ENCODE peak calls at places on chromosomes 11 and 22, in five cellular contexts. M is K562, X is HepG2, V is HCT116, P is GM12878. H is an unnamed sample.

GRCh38 chr11:105456950-105457349 is 152.9 kb upstream of the GRIA4 start:
- DNase-seq in M (peak), X (no peak), V (no peak), P (no peak), H (no peak)

GRCh38 chr11:19848219-19848618 is 135.6 kb downstream of the NAV2 start:
- DNase-seq in M (no peak), X (no peak), V (no peak), P (no peak), H (no peak)

GRCh38 chr11:66854729-66855211 is 2.1 kb upstream of the LRFN4 start:
- DNase-seq in M (no peak), X (no peak), V (no peak), P (no peak), H (no peak)

GRCh38 chr11:27616711-27617110 is 83.5 kb downstream of the BDNF start:
- DNase-seq in M (no peak), X (no peak), V (no peak), P (no peak), H (no peak)

GRCh38 chr11:123183391-123184099 is 11.5 kb downstream of the CLMP start:
- DNase-seq in M (no peak), X (no peak), V (no peak), P (no peak), H (no peak)

GRCh38 chr11:2552202-2552601 is 107.4 kb downstream of the KCNQ1 start:
- DNase-seq in M (no peak), X (no peak), V (no peak), P (no peak), H (no peak)

GRCh38 chr11:44938066-44938691 is 12.5 kb downstream of the TP53I11 start:
- DNase-seq in M (no peak), X (no peak), V (no peak), P (no peak), H (no peak)

GRCh38 chr22:28838971-28839370 is 38.6 kb upstream of the XBP1 start:
- DNase-seq in M (no peak), X (peak), V (no peak), P (no peak), H (no peak)

GRCh38 chr22:24969588-24970301 is 17.2 kb downstream of the KIAA1671 start:
- DNase-seq in M (no peak), X (peak), V (peak), P (no peak), H (peak)

GRCh38 chr22:32341122-32341740 is 16.4 kb upstream of the RFPL3 start:
- DNase-seq in M (no peak), X (no peak), V (no peak), P (no peak), H (no peak)

GRCh38 chr11:45662665-45663485 is 2.5 kb downstream of the CHST1 start:
- DNase-seq in M (peak), X (peak), V (no peak), P (no peak), H (peak)

GRCh38 chr22:46250783-46251125 is 661 bp upstream of the CDPF1 start:
- DNase-seq in M (no peak), X (no peak), V (no peak), P (no peak), H (no peak)

GRCh38 chr11:103659138-103659734 is 377.2 kb upstream of the DDI1 start:
- DNase-seq in M (no peak), X (no peak), V (peak), P (no peak), H (peak)

GRCh38 chr11:105244157-105244820 is 104.7 kb upstream of the CARD18 start:
- DNase-seq in M (no peak), X (no peak), V (peak), P (no peak), H (no peak)

GRCh38 chr11:123577081-123577598 is 77.3 kb downstream of the SCN3B start:
- DNase-seq in M (peak), X (peak), V (peak), P (no peak), H (peak)

GRCh38 chr11:19025799-19026406 is 34.6 kb downstream of the MRGPRX2 start:
- DNase-seq in M (no peak), X (no peak), V (no peak), P (no peak), H (peak)

GRCh38 chr11:38019072-38019775 is 1421.2 kb upstream of the RAG2 start:
- DNase-seq in M (no peak), X (peak), V (no peak), P (no peak), H (no peak)

GRCh38 chr11:43989162-43989961 is 46.9 kb downstream of the C11orf96 start:
- DNase-seq in M (no peak), X (no peak), V (no peak), P (no peak), H (peak)

GRCh38 chr11:76190376-76190775 is 15.9 kb downstream of the WNT11 start:
- DNase-seq in M (no peak), X (no peak), V (no peak), P (no peak), H (peak)

GRCh38 chr22:49564666-49565515 is 262.8 kb downstream of the BRD1 start:
- DNase-seq in M (no peak), X (no peak), V (no peak), P (no peak), H (no peak)

GRCh38 chr22:19848298-19849224 is 6.1 kb downstream of the GNB1L start:
- DNase-seq in M (no peak), X (no peak), V (peak), P (no peak), H (no peak)

GRCh38 chr11:73143126-73143838 is 1.2 kb upstream of the FCHSD2 start:
- DNase-seq in M (peak), X (peak), V (no peak), P (no peak), H (peak)

GRCh38 chr11:59076876-59077571 is 9.1 kb upstream of the GLYATL1B start:
- DNase-seq in M (no peak), X (no peak), V (no peak), P (no peak), H (no peak)

GRCh38 chr22:41925783-41926460 is 684 bp downstream of the TNFRSF13C start:
- DNase-seq in M (peak), X (peak), V (no peak), P (no peak), H (peak)

DNA sequence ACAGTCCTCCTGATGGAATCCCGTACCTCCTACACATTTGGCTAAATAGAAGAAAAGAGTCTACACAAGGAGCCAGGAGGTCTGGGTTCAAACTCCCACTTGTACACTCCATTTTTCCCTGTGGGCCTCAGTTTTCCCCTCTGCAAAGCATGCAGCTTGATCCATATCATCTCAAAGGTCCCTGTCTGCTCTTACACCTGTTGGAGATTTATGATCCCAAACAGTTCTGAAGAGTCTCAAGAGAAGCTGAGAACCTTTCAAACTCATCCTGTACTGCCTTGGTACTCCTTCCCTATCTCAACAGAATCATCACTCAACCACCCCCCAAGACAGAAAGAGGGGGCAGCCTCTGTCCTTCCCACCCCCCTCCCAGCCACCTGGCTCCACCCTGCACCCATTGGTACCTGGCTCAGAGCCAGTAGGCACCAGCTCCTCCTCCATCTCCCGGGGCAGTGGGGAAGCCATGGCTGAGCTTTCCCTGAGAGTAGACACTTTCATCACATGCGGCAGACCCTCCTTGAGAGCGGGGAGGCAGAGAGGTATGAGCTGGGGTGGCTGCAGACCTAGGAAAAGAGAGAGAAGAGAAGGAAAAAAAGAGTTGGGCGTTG is 3.3 kb downstream of the TNKS1BP1 start:
- DNase-seq in M (no peak), X (no peak), V (no peak), P (no peak), H (no peak)
- TF ChIP-seq ZBTB33 in M (no peak), X (no peak), V (no peak), P (no peak), H (no peak)

GRCh38 chr22:38937036-38937435 is 20.4 kb upstream of the APOBEC3A start:
- DNase-seq in M (no peak), X (no peak), V (no peak), P (no peak), H (no peak)

GRCh38 chr22:38935616-38936015 is 21.8 kb upstream of the APOBEC3A start:
- DNase-seq in M (no peak), X (no peak), V (no peak), P (no peak), H (no peak)

GRCh38 chr22:38936562-38936961 is 20.8 kb upstream of the APOBEC3A start:
- DNase-seq in M (no peak), X (no peak), V (no peak), P (no peak), H (no peak)

GRCh38 chr22:38937541-38937940 is 19.9 kb upstream of the APOBEC3A start:
- DNase-seq in M (no peak), X (no peak), V (no peak), P (no peak), H (no peak)

DNA sequence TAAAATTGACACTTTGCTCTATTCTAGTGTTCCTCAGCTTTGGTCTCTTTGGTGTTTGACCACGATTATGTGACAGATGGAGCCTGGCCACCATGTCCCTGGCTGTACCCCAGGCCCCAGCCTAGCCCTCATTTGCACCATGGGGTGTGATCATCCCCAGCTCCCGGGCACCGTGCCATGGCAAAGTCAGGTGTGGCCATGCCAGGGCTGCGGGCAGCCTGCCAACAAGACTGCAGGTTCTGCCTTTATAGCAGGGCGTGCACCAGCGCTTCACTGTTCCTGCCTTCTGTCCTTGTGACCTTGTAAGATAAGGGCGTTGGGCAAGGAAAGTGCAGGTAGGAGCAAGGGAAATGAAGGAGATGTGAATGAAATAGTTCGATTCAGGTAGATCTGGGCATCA is 22.4 kb upstream of the APOBEC3A start:
- DNase-seq in M (no peak), X (no peak), V (no peak), P (no peak), H (no peak)
- TF ChIP-seq ZBTB33 in M (no peak), X (no peak), V (peak), P (no peak), H (no peak)

GRCh38 chr11:119147604-119148333 is 1.1 kb upstream of the ABCG4 start:
- DNase-seq in M (no peak), X (no peak), V (no peak), P (no peak), H (no peak)
- TF ChIP-seq ZBTB33 in M (no peak), X (no peak), V (no peak), P (no peak), H (no peak)

GRCh38 chr11:77884829-77885190 is 63.9 kb downstream of the AAMDC start:
- DNase-seq in M (no peak), X (no peak), V (no peak), P (no peak), H (no peak)

GRCh38 chr11:77886401-77886800 is 65.5 kb downstream of the AAMDC start:
- DNase-seq in M (no peak), X (no peak), V (no peak), P (peak), H (no peak)

GRCh38 chr11:77883775-77884174 is 62.8 kb downstream of the AAMDC start:
- DNase-seq in M (no peak), X (no peak), V (no peak), P (no peak), H (no peak)

GRCh38 chr11:77882396-77882795 is 61.5 kb downstream of the AAMDC start:
- DNase-seq in M (no peak), X (no peak), V (no peak), P (no peak), H (no peak)

GRCh38 chr11:77884186-77884828 is 63.4 kb downstream of the AAMDC start:
- DNase-seq in M (no peak), X (no peak), V (no peak), P (no peak), H (no peak)
- TF ChIP-seq ZBTB33 in M (no peak), X (no peak), V (no peak), P (no peak), H (no peak)